ENCODE peak calls at places on chromosomes 5 and 9, in five cellular contexts. H is SK-N-SH, A is K562, Y is HepG2, R is GM12878. P is an unnamed sample.
A peak's percentile ranks its signal among the peaks of the same experiment; 100 is the strongest.

GRCh38 chr9:109143881-109144562 is 23.0 kb downstream of the FRRS1L start:
- DNase-seq in H (peak; percentile 35), A (peak; percentile 72), Y (peak; percentile 29), R (peak; percentile 23), P (peak; percentile 60)

GRCh38 chr9:13898957-13899356 is 415.0 kb downstream of the NFIB start:
- DNase-seq in H (no peak), A (no peak), Y (no peak), R (no peak), P (no peak)

GRCh38 chr9:136848393-136849037 is 694 bp upstream of the PHPT1 start:
- DNase-seq in H (peak; percentile 85), A (peak; percentile 61), Y (peak; percentile 34), R (no peak), P (no peak)

GRCh38 chr9:133955821-133956411 is 36.2 kb downstream of the VAV2 start:
- DNase-seq in H (peak; percentile 78), A (no peak), Y (no peak), R (no peak), P (no peak)

GRCh38 chr5:141611289-141611688 is 7.5 kb downstream of the DIAPH1 start:
- DNase-seq in H (no peak), A (no peak), Y (no peak), R (no peak), P (no peak)

GRCh38 chr9:20271107-20271506 is 351.2 kb downstream of the MLLT3 start:
- DNase-seq in H (peak; percentile 39), A (no peak), Y (no peak), R (no peak), P (no peak)

GRCh38 chr9:115006660-115007059 is 76.3 kb upstream of the TNFSF8 start:
- DNase-seq in H (no peak), A (no peak), Y (no peak), R (no peak), P (no peak)

GRCh38 chr5:96871022-96871388 is 5.3 kb upstream of the ERAP2 start:
- DNase-seq in H (no peak), A (no peak), Y (no peak), R (no peak), P (no peak)

GRCh38 chr9:70085241-70085640 is 41.6 kb downstream of the MAMDC2 start:
- DNase-seq in H (no peak), A (no peak), Y (no peak), R (no peak), P (no peak)

GRCh38 chr9:127421057-127421456 is 3.1 kb upstream of the ZNF79 start:
- DNase-seq in H (no peak), A (no peak), Y (no peak), R (no peak), P (no peak)

GRCh38 chr5:72692273-72692672 is 124.2 kb upstream of the TNPO1 start:
- DNase-seq in H (no peak), A (no peak), Y (no peak), R (no peak), P (no peak)

GRCh38 chr5:110386782-110387181 is 339.7 kb downstream of the TMEM232 start:
- DNase-seq in H (no peak), A (no peak), Y (peak; percentile 14), R (no peak), P (no peak)

GRCh38 chr9:110668528-110669167 is at the start of gene MUSK:
- DNase-seq in H (no peak), A (no peak), Y (no peak), R (no peak), P (no peak)

GRCh38 chr5:158958048-158958994 is 141.4 kb downstream of the EBF1 start:
- DNase-seq in H (no peak), A (no peak), Y (no peak), R (peak; percentile 78), P (no peak)

GRCh38 chr5:55936100-55936693 is 58.6 kb downstream of the IL6ST start:
- DNase-seq in H (peak; percentile 78), A (peak; percentile 73), Y (peak; percentile 65), R (no peak), P (peak; percentile 79)

GRCh38 chr5:170861855-170862766 is at the start of gene RANBP17:
- DNase-seq in H (peak; percentile 95), A (no peak), Y (no peak), R (no peak), P (peak; percentile 53)

GRCh38 chr9:79220666-79221065 is 351.1 kb upstream of the TLE4 start:
- DNase-seq in H (no peak), A (no peak), Y (no peak), R (no peak), P (no peak)

GRCh38 chr5:149837680-149838269 is 106.8 kb downstream of the PDE6A start:
- DNase-seq in H (peak; percentile 88), A (peak; percentile 76), Y (peak; percentile 54), R (no peak), P (peak; percentile 54)

GRCh38 chr9:108634164-108634563 is 221.6 kb downstream of the ACTL7B start:
- DNase-seq in H (no peak), A (no peak), Y (no peak), R (no peak), P (peak; percentile 12)

GRCh38 chr5:90530736-90531487 is 1.5 kb upstream of the LYSMD3 start:
- DNase-seq in H (no peak), A (no peak), Y (no peak), R (no peak), P (no peak)

GRCh38 chr9:8706546-8706945 is 907.0 kb upstream of the DMAC1 start:
- DNase-seq in H (no peak), A (no peak), Y (no peak), R (no peak), P (no peak)

GRCh38 chr9:122106576-122106975 is 13.5 kb upstream of the TTLL11 start:
- DNase-seq in H (no peak), A (no peak), Y (no peak), R (no peak), P (no peak)

GRCh38 chr9:115385383-115386122 is 267.6 kb upstream of the TNC start:
- DNase-seq in H (no peak), A (no peak), Y (no peak), R (no peak), P (no peak)

GRCh38 chr9:16744386-16744785 is 126.1 kb downstream of the BNC2 start:
- DNase-seq in H (no peak), A (no peak), Y (no peak), R (no peak), P (no peak)

GRCh38 chr5:150137168-150137957 is 18.3 kb downstream of the PDGFRB start:
- DNase-seq in H (no peak), A (no peak), Y (peak; percentile 97), R (no peak), P (no peak)

GRCh38 chr5:9467199-9468069 is 78.4 kb downstream of the SEMA5A start:
- DNase-seq in H (no peak), A (no peak), Y (no peak), R (no peak), P (no peak)

GRCh38 chr9:109640232-109641078 is 139.5 kb upstream of the PALM2AKAP2 start:
- DNase-seq in H (peak; percentile 65), A (no peak), Y (no peak), R (no peak), P (no peak)

GRCh38 chr5:97547999-97548797 is 365.2 kb upstream of the RIOK2 start:
- DNase-seq in H (no peak), A (no peak), Y (no peak), R (peak; percentile 42), P (no peak)

GRCh38 chr5:137583129-137583528 is 84.0 kb upstream of the SPOCK1 start:
- DNase-seq in H (no peak), A (no peak), Y (no peak), R (no peak), P (no peak)

GRCh38 chr5:154562244-154562861 is 84.3 kb upstream of the HAND1 start:
- DNase-seq in H (no peak), A (no peak), Y (no peak), R (no peak), P (no peak)

GRCh38 chr5:53730938-53731337 is 170.5 kb downstream of the NDUFS4 start:
- DNase-seq in H (no peak), A (no peak), Y (no peak), R (no peak), P (no peak)

GRCh38 chr9:89619019-89619418 is 14.2 kb downstream of the GADD45G start:
- DNase-seq in H (no peak), A (peak; percentile 12), Y (no peak), R (no peak), P (no peak)

GRCh38 chr9:89621676-89622075 is 16.9 kb downstream of the GADD45G start:
- DNase-seq in H (no peak), A (no peak), Y (no peak), R (no peak), P (no peak)

GRCh38 chr9:89621031-89621430 is 16.2 kb downstream of the GADD45G start:
- DNase-seq in H (no peak), A (no peak), Y (no peak), R (no peak), P (no peak)

GRCh38 chr9:89617978-89618377 is 13.2 kb downstream of the GADD45G start:
- DNase-seq in H (no peak), A (no peak), Y (no peak), R (no peak), P (no peak)

DNA sequence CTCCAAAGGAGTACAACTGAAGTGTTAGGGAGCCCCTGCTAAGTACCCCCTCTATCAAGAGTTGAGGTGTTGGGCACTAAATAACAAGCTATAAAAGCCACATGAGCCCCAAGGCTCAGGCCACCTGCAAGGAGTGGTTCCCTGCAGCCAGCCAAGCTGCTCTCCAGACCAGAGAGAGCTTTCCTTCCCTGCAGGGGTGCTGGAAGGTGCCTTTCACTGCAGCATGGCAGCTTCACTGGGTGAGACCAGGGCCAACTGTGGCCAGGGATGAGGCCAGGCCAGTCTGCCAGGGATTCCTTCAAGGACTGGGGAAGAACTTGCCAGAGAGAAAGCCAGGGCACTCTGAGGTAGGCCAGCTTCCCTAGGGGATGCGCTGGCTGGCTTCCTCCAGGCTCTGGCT is 14.9 kb downstream of the GADD45G start:
- DNase-seq in H (no peak), A (no peak), Y (no peak), R (no peak), P (no peak)
- H3K4me1 ChIP-seq in H (peaks cover 17% of the 10 kb centered on the region), A (no peaks in the 10 kb centered on the region), Y (no peaks in the 10 kb centered on the region), R (no peaks in the 10 kb centered on the region), P (no peaks in the 10 kb centered on the region)

GRCh38 chr5:132447196-132447595 is 43.4 kb downstream of the IRF1 start:
- DNase-seq in H (no peak), A (no peak), Y (no peak), R (no peak), P (no peak)
- TF ChIP-seq YY1 in H (no peak), A (no peak), Y (no peak), R (no peak), P (no peak)

GRCh38 chr5:151678146-151678545 is 8.6 kb downstream of the SPARC start:
- DNase-seq in H (no peak), A (no peak), Y (no peak), R (no peak), P (no peak)
- TF ChIP-seq REST in H (no peak), A (no peak), Y (no peak), R (no peak), P (no peak)

GRCh38 chr9:124695280-124695890 is 75.7 kb downstream of the NR6A1 start:
- DNase-seq in H (no peak), A (no peak), Y (no peak), R (no peak), P (no peak)

GRCh38 chr9:124697326-124698200 is 73.5 kb downstream of the NR6A1 start:
- DNase-seq in H (peak; percentile 12), A (no peak), Y (no peak), R (no peak), P (no peak)

GRCh38 chr9:124696101-124696500 is 75.0 kb downstream of the NR6A1 start:
- DNase-seq in H (no peak), A (no peak), Y (peak; percentile 33), R (no peak), P (no peak)

GRCh38 chr9:124693403-124693802 is 77.7 kb downstream of the NR6A1 start:
- DNase-seq in H (no peak), A (no peak), Y (no peak), R (no peak), P (no peak)

GRCh38 chr9:124694394-124695279 is 76.5 kb downstream of the NR6A1 start:
- DNase-seq in H (no peak), A (no peak), Y (peak; percentile 82), R (no peak), P (no peak)
- H3K4me1 ChIP-seq in H (peaks cover 17% of the 10 kb centered on the region), A (peaks cover 7% of the 10 kb centered on the region), Y (peaks cover 55% of the 10 kb centered on the region), R (no peaks in the 10 kb centered on the region), P (peaks cover 52% of the 10 kb centered on the region)

P was measured in HCT116.